ENCODE peak calls at places on chromosomes 4 and X, in six cellular contexts. L, B, Y, P, I and K are unnamed samples.

GRCh38 chr4:185304944-185305690 is 90.6 kb downstream of the LRP2BP start:
- DNase-seq in L (peak), B (peak), P (no peak), I (no peak), Y (no peak), K (no peak)

GRCh38 chr4:7281316-7282093 is 89.2 kb downstream of the SORCS2 start:
- DNase-seq in P (no peak), L (peak), I (no peak), B (no peak), Y (no peak), K (no peak)

GRCh38 chrX:150873616-150874015 is 24.9 kb downstream of the CD99L2 start:
- DNase-seq in B (peak), Y (no peak), L (peak), I (no peak), P (peak), K (no peak)

GRCh38 chrX:11423362-11423818 is 130.2 kb downstream of the AMELX start:
- DNase-seq in P (no peak), I (no peak), L (peak), Y (no peak), B (peak), K (no peak)

GRCh38 chrX:40468033-40468979 is 112.5 kb upstream of the ATP6AP2 start:
- DNase-seq in L (peak), B (peak), I (peak), P (peak), Y (no peak), K (peak)

GRCh38 chrX:72142094-72142843 is 10.6 kb upstream of the RTL5 start:
- DNase-seq in L (no peak), I (no peak), P (no peak), Y (no peak), B (no peak), K (no peak)

GRCh38 chr4:107977482-107977881 is 12.2 kb upstream of the HADH start:
- DNase-seq in P (no peak), L (no peak), B (no peak), Y (no peak), I (no peak), K (no peak)

GRCh38 chr4:138981930-138982390 is 33.6 kb upstream of the NOCT start:
- DNase-seq in P (peak), L (peak), I (peak), Y (no peak), B (peak), K (peak)

GRCh38 chr4:109378511-109378910 is 55.1 kb upstream of the SEC24B start:
- DNase-seq in B (no peak), Y (no peak), P (no peak), L (no peak), I (no peak), K (no peak)

GRCh38 chrX:21723814-21724213 is 34.1 kb downstream of the SMPX start:
- DNase-seq in Y (no peak), I (no peak), L (no peak), B (no peak), P (no peak), K (no peak)

GRCh38 chrX:22585831-22586230 is 313.1 kb downstream of the CBLL2 start:
- DNase-seq in B (no peak), I (no peak), P (no peak), Y (no peak), L (no peak), K (no peak)

GRCh38 chr4:26985836-26986235 is 125.2 kb downstream of the STIM2 start:
- DNase-seq in Y (no peak), B (peak), L (no peak), P (no peak), I (no peak), K (no peak)

GRCh38 chr4:172202480-172203076 is 389.4 kb downstream of the GALNTL6 start:
- DNase-seq in L (peak), B (peak), I (no peak), Y (no peak), P (no peak), K (no peak)

GRCh38 chr4:3699678-3700077 is 66.5 kb upstream of the ADRA2C start:
- DNase-seq in I (no peak), Y (no peak), P (no peak), B (no peak), L (no peak), K (no peak)

GRCh38 chr4:151887151-151887815 is 126.5 kb upstream of the GATB start:
- DNase-seq in I (no peak), P (no peak), L (no peak), Y (no peak), B (peak), K (no peak)

GRCh38 chrX:72121381-72121780 is 10.3 kb downstream of the RTL5 start:
- DNase-seq in B (peak), L (peak), Y (no peak), P (peak), I (peak), K (no peak)

GRCh38 chrX:153885968-153886903 is at the start of gene L1CAM:
- DNase-seq in L (no peak), B (no peak), P (no peak), I (no peak), Y (no peak), K (no peak)

GRCh38 chr4:119977135-119977534 is 89.5 kb downstream of the MAD2L1 start:
- DNase-seq in I (no peak), L (no peak), P (no peak), B (no peak), Y (no peak), K (no peak)

GRCh38 chr4:46254788-46255187 is 130.9 kb upstream of the GABRG1 start:
- DNase-seq in P (no peak), L (peak), Y (no peak), I (no peak), B (no peak), K (no peak)

GRCh38 chr4:36841583-36842326 is 402.8 kb upstream of the NWD2 start:
- DNase-seq in L (no peak), Y (no peak), I (no peak), P (no peak), B (peak), K (peak)

GRCh38 chr4:113141901-113142346 is 92.5 kb downstream of the ANK2 start:
- DNase-seq in I (no peak), P (no peak), L (peak), B (no peak), Y (no peak), K (no peak)

GRCh38 chr4:94536649-94537464 is 85.1 kb downstream of the PDLIM5 start:
- DNase-seq in I (no peak), B (no peak), Y (no peak), P (no peak), L (no peak), K (no peak)

GRCh38 chr4:76388160-76388908 is 32.6 kb downstream of the CCDC158 start:
- DNase-seq in L (no peak), I (no peak), Y (no peak), B (no peak), P (no peak), K (no peak)

GRCh38 chr4:126647756-126648396 is 984.9 kb upstream of the INTU start:
- DNase-seq in I (no peak), L (peak), B (no peak), Y (no peak), P (no peak), K (no peak)

GRCh38 chr4:39614487-39615162 is 24.0 kb downstream of the SMIM14 start:
- DNase-seq in I (no peak), Y (no peak), P (no peak), B (no peak), L (peak), K (no peak)

GRCh38 chrX:154355776-154356140 is 18.7 kb downstream of the FLNA start:
- DNase-seq in B (no peak), P (no peak), I (no peak), Y (no peak), L (no peak), K (no peak)

GRCh38 chr4:13329963-13330362 is 154.2 kb downstream of the RAB28 start:
- DNase-seq in L (peak), Y (no peak), I (no peak), P (no peak), B (no peak), K (no peak)

GRCh38 chrX:22340022-22340616 is 67.4 kb downstream of the CBLL2 start:
- DNase-seq in L (no peak), P (no peak), B (no peak), Y (no peak), I (no peak), K (no peak)

GRCh38 chr4:68021185-68021584 is 57.9 kb upstream of the TMPRSS11A start:
- DNase-seq in B (no peak), I (no peak), P (no peak), Y (no peak), L (no peak), K (no peak)

GRCh38 chr4:74548561-74548960 is 103.6 kb downstream of the AREG start:
- DNase-seq in Y (no peak), L (no peak), P (no peak), I (no peak), B (no peak), K (no peak)

GRCh38 chrX:111041018-111041462 is 55.0 kb upstream of the PAK3 start:
- DNase-seq in I (no peak), P (no peak), B (peak), Y (no peak), L (peak), K (no peak)

GRCh38 chr4:123352240-123352945 is 44.2 kb upstream of the SPRY1 start:
- DNase-seq in L (peak), Y (no peak), P (peak), B (no peak), I (no peak), K (no peak)

GRCh38 chr4:8016527-8016926 is 76.9 kb upstream of the AFAP1 start:
- DNase-seq in I (no peak), Y (no peak), P (no peak), L (no peak), B (no peak), K (no peak)

GRCh38 chr4:6633091-6633906 is 7.2 kb upstream of the MRFAP1 start:
- DNase-seq in P (no peak), Y (peak), B (peak), L (peak), I (no peak), K (no peak)

GRCh38 chrX:53481093-53481492 is 46.9 kb upstream of the HSD17B10 start:
- DNase-seq in L (no peak), P (no peak), I (no peak), Y (no peak), B (peak), K (no peak)

GRCh38 chr4:84496356-84497219 is 2.5 kb downstream of the NKX6-1 start:
- DNase-seq in B (no peak), L (no peak), P (no peak), I (no peak), Y (no peak), K (no peak)

GRCh38 chr4:13933163-13933562 is 305.6 kb upstream of the BOD1L1 start:
- DNase-seq in Y (no peak), L (peak), B (peak), I (no peak), P (no peak), K (no peak)

GRCh38 chr4:141541851-141542250 is 94.5 kb upstream of the IL15 start:
- DNase-seq in L (peak), Y (no peak), B (no peak), I (no peak), P (no peak), K (no peak)

GRCh38 chr4:140861359-140862181 is 105.4 kb upstream of the TBC1D9 start:
- DNase-seq in I (peak), Y (no peak), B (peak), L (peak), P (peak), K (peak)

GRCh38 chr4:41784191-41784979 is 35.9 kb upstream of the PHOX2B start:
- DNase-seq in P (no peak), B (no peak), L (no peak), Y (no peak), I (no peak), K (no peak)

GRCh38 chr4:970854-971520 is 2.4 kb downstream of the DGKQ start:
- DNase-seq in Y (no peak), I (no peak), B (no peak), P (no peak), L (no peak), K (no peak)

GRCh38 chr4:971670-972500 is 1.5 kb downstream of the DGKQ start:
- DNase-seq in B (no peak), Y (no peak), L (no peak), P (no peak), I (no peak), K (no peak)

GRCh38 chr4:974668-975067 is 1.3 kb upstream of the DGKQ start:
- DNase-seq in L (no peak), I (no peak), P (no peak), Y (no peak), B (no peak), K (no peak)

GRCh38 chr4:972651-973424 is 531 bp downstream of the DGKQ start:
- DNase-seq in B (peak), L (no peak), I (no peak), Y (no peak), P (no peak), K (no peak)

DNA sequence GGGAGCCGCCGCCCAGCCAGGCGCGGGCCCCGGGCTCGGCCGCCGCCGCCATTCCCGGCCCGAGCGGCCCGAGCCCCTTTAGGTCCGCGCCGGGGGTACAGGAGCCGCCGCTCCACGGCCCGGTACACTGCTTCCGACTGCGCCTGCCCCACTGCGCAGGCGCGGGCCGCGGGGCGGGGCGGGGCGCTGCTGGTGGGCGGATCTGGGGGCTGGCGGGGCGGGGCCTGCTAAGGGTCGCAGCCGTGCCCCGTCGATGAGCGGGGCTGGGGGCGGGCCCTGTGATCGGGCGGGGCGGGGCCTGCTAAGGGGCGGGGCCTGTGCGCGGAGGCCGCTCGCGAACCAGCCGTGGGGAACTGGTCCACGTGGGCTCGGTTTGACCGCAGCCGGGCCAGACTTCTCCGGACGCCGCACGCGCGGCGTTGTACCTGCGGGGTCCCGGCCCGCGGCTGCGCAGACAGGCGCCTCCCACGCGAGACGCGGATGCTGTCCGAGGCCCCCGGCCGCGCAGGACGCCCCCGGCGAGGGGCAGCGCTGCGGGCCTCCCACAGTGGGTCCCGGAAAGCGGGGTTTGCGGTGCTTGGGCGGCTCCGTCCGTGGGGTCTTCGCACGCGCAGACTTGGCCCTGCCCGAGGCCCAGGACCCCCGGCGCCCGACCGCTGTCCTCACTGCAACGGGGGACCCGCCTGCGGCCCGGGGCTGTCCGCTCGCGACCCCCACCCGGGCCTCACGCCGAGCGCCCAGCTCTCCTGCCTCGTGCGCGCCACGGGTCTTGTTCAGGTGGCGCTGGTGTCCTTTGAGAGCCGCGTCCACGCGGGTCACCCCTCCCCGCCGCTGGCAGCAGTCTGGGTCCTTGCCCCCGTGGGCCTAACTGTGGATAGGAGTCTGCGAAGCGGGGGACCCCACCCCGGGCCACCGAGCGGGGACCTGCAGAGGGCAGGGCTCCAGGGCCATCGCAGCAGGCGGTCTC is at the start of gene DGKQ:
- DNase-seq in P (peak), B (peak), I (peak), L (peak), Y (peak), K (peak)
- TF ChIP-seq POLR2A in P (no peak), B (peak), I (no peak), L (no peak), Y (no peak), K (no peak)

GRCh38 chrX:46549914-46550313 is 4.7 kb upstream of the ZNF674 start:
- DNase-seq in P (no peak), B (no peak), Y (no peak), I (no peak), L (no peak), K (no peak)

GRCh38 chrX:46547857-46548256 is 2.6 kb upstream of the ZNF674 start:
- DNase-seq in Y (no peak), B (no peak), I (no peak), L (peak), P (no peak), K (peak)

GRCh38 chrX:46543441-46543840 is 1.8 kb downstream of the ZNF674 start:
- DNase-seq in B (peak), L (no peak), I (no peak), Y (no peak), P (no peak), K (no peak)

DNA sequence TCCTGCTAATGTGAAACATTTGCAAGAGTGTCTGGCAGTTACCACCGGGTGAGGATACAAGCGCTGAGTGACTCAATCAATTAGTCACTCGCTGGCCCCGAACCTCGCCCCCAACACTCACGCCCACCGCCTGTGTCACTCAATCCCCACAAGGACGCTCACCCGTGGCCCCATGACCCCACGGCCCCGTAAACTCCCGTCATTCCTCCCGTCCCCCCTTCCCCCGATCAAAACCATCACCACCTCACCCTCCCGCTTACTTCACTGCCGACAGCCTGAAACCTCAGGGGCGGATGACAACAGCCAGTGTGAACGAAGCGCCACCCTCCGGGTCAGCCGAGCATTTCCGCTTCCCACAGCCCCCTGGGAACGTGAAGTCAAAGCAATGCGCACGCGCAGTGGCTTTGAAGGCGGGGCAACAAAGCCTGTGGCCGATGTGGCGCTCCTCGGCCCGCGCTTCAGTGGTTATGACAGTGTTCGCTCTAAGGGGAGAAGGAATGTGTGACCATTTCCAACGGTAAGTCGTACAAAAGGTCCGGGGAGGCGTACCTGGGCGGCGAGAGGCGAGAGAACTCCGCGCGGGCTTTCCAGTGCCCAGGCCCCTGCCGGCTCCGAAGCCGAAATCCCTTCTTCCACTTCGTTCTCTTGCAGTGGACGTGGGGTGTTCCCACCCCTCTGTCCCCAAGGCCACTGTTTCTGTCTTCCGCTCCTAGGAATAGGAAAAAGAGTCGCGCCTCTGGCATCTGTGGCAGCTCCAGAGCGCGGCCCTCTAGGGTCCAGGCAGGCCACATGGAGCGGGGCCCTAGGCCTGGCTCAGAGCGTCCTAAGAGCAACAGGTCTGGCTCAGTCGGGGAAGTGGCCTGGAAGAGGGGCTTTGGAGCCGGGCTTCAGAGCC is at the start of gene ZNF674:
- DNase-seq in L (peak), Y (peak), B (peak), P (peak), I (peak), K (peak)
- TF ChIP-seq POLR2A in L (peak), Y (peak), B (peak), P (no peak), I (no peak), K (peak)

GRCh38 chrX:56995271-56995994 is at the start of gene SPIN3:
- DNase-seq in P (peak), L (peak), I (peak), B (peak), Y (peak), K (peak)
- TF ChIP-seq POLR2A in P (no peak), L (no peak), I (no peak), B (no peak), Y (no peak), K (no peak)

DNA sequence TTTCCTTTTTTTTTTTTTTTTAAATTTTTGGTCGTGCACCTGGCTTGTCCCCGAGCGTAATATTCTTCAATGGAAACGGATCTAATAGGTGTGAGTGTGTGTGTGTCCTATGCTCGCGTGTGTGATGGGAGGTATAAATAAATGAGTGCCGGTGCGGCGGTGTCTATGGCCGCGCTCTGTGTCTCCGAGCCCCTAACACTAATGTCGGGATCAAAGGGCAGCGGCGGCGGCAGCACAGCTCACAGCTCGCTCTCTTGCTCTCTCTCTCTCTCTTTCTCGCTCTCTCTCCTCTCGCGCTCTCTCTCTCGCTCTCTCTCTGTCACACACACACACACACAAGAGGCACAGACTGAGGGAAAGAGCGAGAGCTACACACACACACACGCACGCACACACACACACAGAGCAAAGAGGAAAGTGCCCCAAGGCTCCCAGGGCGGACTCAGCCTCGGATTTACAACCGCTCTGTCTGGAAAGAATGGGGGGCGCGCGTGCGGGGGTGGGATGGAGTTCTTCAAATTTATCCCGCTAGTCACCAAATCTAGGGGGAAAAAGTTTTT is at the start of gene ZNF827:
- DNase-seq in B (peak), I (peak), L (peak), Y (no peak), P (peak), K (peak)
- TF ChIP-seq POLR2A in B (no peak), I (no peak), L (no peak), Y (no peak), P (no peak), K (no peak)

GRCh38 chrX:77723684-77724083 is 62.3 kb downstream of the ATRX start:
- DNase-seq in I (no peak), P (no peak), B (no peak), Y (no peak), L (no peak), K (no peak)
- TF ChIP-seq POLR2A in I (no peak), P (no peak), B (no peak), Y (no peak), L (no peak), K (no peak)

GRCh38 chr4:37890501-37891220 is at the start of gene TBC1D1:
- DNase-seq in Y (no peak), B (peak), P (no peak), I (peak), L (no peak), K (peak)
- TF ChIP-seq POLR2A in Y (no peak), B (no peak), P (no peak), I (no peak), L (no peak), K (no peak)

GRCh38 chrX:108270739-108271396 is 167.4 kb downstream of the COL4A6 start:
- DNase-seq in B (peak), Y (no peak), L (peak), P (no peak), I (no peak), K (no peak)

GRCh38 chrX:108267561-108267960 is 170.7 kb downstream of the COL4A6 start:
- DNase-seq in B (no peak), Y (no peak), P (no peak), I (no peak), L (no peak), K (no peak)

GRCh38 chrX:108271397-108271787 is 166.8 kb downstream of the COL4A6 start:
- DNase-seq in I (no peak), L (no peak), Y (no peak), B (no peak), P (no peak), K (no peak)

GRCh38 chrX:108268434-108269080 is 169.7 kb downstream of the COL4A6 start:
- DNase-seq in Y (no peak), I (no peak), L (no peak), B (no peak), P (peak), K (peak)

GRCh38 chrX:108270280-108270679 is 167.9 kb downstream of the COL4A6 start:
- DNase-seq in P (peak), B (no peak), L (no peak), I (no peak), Y (no peak), K (no peak)
- TF ChIP-seq POLR2A in P (no peak), B (no peak), L (no peak), I (no peak), Y (no peak), K (no peak)